ENCODE peak calls at places on chromosomes 4 and X, in six cellular contexts. W is bronchial epithelial cell, X is Karpas-422, E is tibial nerve, S is K562, T is GM23338. A is an unnamed sample. For H3K36me3, the result is how much of the 10 kb centered on the place peaks cover.

GRCh38 chrX:30572678-30573077 is 4.9 kb downstream of the TASL start:
- DNase-seq in X (no peak), T (no peak), S (no peak), W (no peak), E (no peak), A (no peak)

GRCh38 chrX:132614297-132614696 is 125.5 kb upstream of the MBNL3 start:
- DNase-seq in S (no peak), E (no peak), T (peak), W (peak), X (peak), A (peak)

GRCh38 chrX:151738751-151739150 is 4.2 kb downstream of the CNGA2 start:
- DNase-seq in W (no peak), S (no peak), E (no peak), T (no peak), X (no peak), A (no peak)

GRCh38 chrX:104659037-104659744 is 93.2 kb downstream of the IL1RAPL2 start:
- DNase-seq in W (peak), S (no peak), X (no peak), T (no peak), E (no peak), A (no peak)

GRCh38 chr4:10096201-10096975 is 20.2 kb downstream of the WDR1 start:
- DNase-seq in T (no peak), S (peak), E (peak), X (no peak), W (peak), A (no peak)

GRCh38 chr4:7466904-7467303 is 32.2 kb upstream of the PSAPL1 start:
- DNase-seq in W (no peak), S (no peak), T (no peak), X (no peak), E (no peak), A (no peak)

GRCh38 chr4:74671074-74671698 is 123.1 kb downstream of the BTC start:
- DNase-seq in W (peak), S (peak), E (no peak), T (peak), X (peak), A (peak)

GRCh38 chr4:37922323-37922722 is 31.4 kb downstream of the TBC1D1 start:
- DNase-seq in E (no peak), S (no peak), X (no peak), W (no peak), T (no peak), A (no peak)

GRCh38 chr4:9898596-9899345 is 117.3 kb downstream of the DRD5 start:
- DNase-seq in E (no peak), W (peak), S (peak), X (peak), T (peak), A (peak)

GRCh38 chrX:15468036-15468435 is 25.1 kb downstream of the PIR start:
- DNase-seq in X (peak), T (peak), W (peak), E (no peak), S (peak), A (peak)

GRCh38 chr4:6125103-6125651 is 75.2 kb downstream of the JAKMIP1 start:
- DNase-seq in T (no peak), W (no peak), X (no peak), E (no peak), S (no peak), A (peak)

GRCh38 chr4:11106769-11107168 is 321.9 kb downstream of the HS3ST1 start:
- DNase-seq in W (peak), E (no peak), T (no peak), S (no peak), X (no peak), A (no peak)

GRCh38 chr4:184958127-184958806 is 60.0 kb upstream of the HELT start:
- DNase-seq in X (no peak), S (no peak), E (no peak), T (no peak), W (no peak), A (no peak)

GRCh38 chr4:132513491-132513890 is 635.6 kb upstream of the PCDH10 start:
- DNase-seq in X (no peak), S (no peak), E (no peak), T (peak), W (no peak), A (peak)

GRCh38 chr4:86493460-86493859 is 100.7 kb upstream of the PTPN13 start:
- DNase-seq in E (no peak), S (no peak), X (no peak), T (peak), W (peak), A (no peak)

GRCh38 chr4:186981161-186981560 is 257.5 kb upstream of the FAT1 start:
- DNase-seq in E (no peak), X (no peak), W (no peak), S (no peak), T (no peak), A (no peak)

GRCh38 chr4:82293304-82293703 is 80.5 kb downstream of the HNRNPD start:
- DNase-seq in S (no peak), W (no peak), E (no peak), T (no peak), X (peak), A (no peak)

GRCh38 chr4:44326716-44327115 is 121.9 kb downstream of the KCTD8 start:
- DNase-seq in E (no peak), S (no peak), T (no peak), X (no peak), W (no peak), A (no peak)

GRCh38 chrX:22760513-22761057 is 239.2 kb upstream of the DDX53 start:
- DNase-seq in E (no peak), S (no peak), W (no peak), X (no peak), T (peak), A (no peak)

GRCh38 chrX:103248553-103248952 is 6.4 kb downstream of the TCEAL8 start:
- DNase-seq in T (peak), X (peak), S (peak), W (peak), E (no peak), A (no peak)

GRCh38 chr4:14824189-14824588 is 178.1 kb upstream of the CPEB2 start:
- DNase-seq in W (no peak), S (no peak), X (no peak), T (no peak), E (no peak), A (no peak)

GRCh38 chr4:74391890-74392478 is 27.0 kb downstream of the EREG start:
- DNase-seq in E (no peak), X (no peak), W (peak), T (no peak), S (no peak), A (no peak)

GRCh38 chr4:189090174-189090814 is 850.4 kb upstream of the FRG1 start:
- DNase-seq in T (peak), E (no peak), S (no peak), X (no peak), W (peak), A (peak)

GRCh38 chr4:101345596-101346311 is 1.6 kb downstream of the PPP3CA start:
- DNase-seq in W (peak), T (peak), S (peak), E (peak), X (peak), A (peak)

GRCh38 chr4:140099993-140100392 is 54.0 kb downstream of the MAML3 start:
- DNase-seq in T (no peak), X (no peak), S (no peak), W (no peak), E (no peak), A (peak)

GRCh38 chr4:30718021-30718888 is 1.9 kb upstream of the PCDH7 start:
- DNase-seq in X (no peak), S (no peak), W (peak), T (peak), E (no peak), A (peak)

GRCh38 chrX:50877310-50877709 is 33.2 kb upstream of the BMP15 start:
- DNase-seq in W (no peak), X (no peak), S (no peak), T (no peak), E (no peak), A (no peak)

GRCh38 chrX:30220646-30221045 is 5.3 kb downstream of the MAGEB2 start:
- DNase-seq in W (no peak), E (no peak), S (no peak), X (no peak), T (no peak), A (no peak)

GRCh38 chr4:1682860-1683259 is 1.3 kb downstream of the FAM53A start:
- DNase-seq in W (no peak), T (no peak), E (no peak), X (no peak), S (no peak), A (no peak)

GRCh38 chr4:137032242-137032641 is 500.1 kb downstream of the PCDH18 start:
- DNase-seq in T (no peak), X (no peak), W (no peak), E (no peak), S (no peak), A (no peak)

GRCh38 chrX:98203800-98204199 is 1320.1 kb downstream of the RPA4 start:
- DNase-seq in E (no peak), S (no peak), T (no peak), W (peak), X (no peak), A (no peak)

GRCh38 chrX:45517090-45517973 is 316.7 kb upstream of the DIPK2B start:
- DNase-seq in T (peak), X (no peak), E (no peak), W (peak), S (no peak), A (no peak)

GRCh38 chr4:42995343-42995944 is 102.9 kb downstream of the GRXCR1 start:
- DNase-seq in T (peak), S (peak), W (peak), E (no peak), X (peak), A (no peak)

GRCh38 chrX:44017726-44018125 is 44.5 kb upstream of the NDP start:
- DNase-seq in W (no peak), E (no peak), T (no peak), S (no peak), X (no peak), A (no peak)

GRCh38 chrX:44022964-44023363 is 49.8 kb upstream of the NDP start:
- DNase-seq in W (no peak), S (no peak), T (no peak), E (no peak), X (no peak), A (no peak)

GRCh38 chrX:44016906-44017305 is 43.7 kb upstream of the NDP start:
- DNase-seq in X (no peak), W (no peak), S (no peak), E (no peak), T (no peak), A (no peak)

GRCh38 chrX:44019911-44020310 is 46.7 kb upstream of the NDP start:
- DNase-seq in S (no peak), T (no peak), E (no peak), W (no peak), X (no peak), A (no peak)

DNA sequence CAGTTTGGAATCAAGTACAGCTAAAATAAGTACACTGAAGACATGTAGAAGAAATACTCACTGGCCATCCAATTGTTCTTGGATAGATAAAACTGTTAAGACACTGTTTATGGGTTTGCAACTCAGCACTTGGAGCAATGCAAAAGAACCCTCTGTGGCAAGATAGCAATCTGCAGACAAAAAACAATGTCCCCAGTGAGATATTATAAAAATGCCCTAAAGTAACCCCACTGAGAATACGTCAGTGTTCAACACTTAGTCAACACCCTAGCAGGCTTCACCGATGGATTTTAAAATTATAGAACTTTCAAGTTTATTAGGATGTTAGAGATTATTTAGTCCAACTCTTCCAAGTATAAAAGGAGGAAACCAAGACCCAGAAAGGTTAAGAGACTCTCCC is 47.5 kb upstream of the NDP start:
- DNase-seq in W (no peak), X (no peak), S (no peak), E (no peak), T (no peak), A (no peak)
- H3K36me3 ChIP-seq in W (under half), X (under half), S (under half), E (under half), T (under half), A (under half)

DNA sequence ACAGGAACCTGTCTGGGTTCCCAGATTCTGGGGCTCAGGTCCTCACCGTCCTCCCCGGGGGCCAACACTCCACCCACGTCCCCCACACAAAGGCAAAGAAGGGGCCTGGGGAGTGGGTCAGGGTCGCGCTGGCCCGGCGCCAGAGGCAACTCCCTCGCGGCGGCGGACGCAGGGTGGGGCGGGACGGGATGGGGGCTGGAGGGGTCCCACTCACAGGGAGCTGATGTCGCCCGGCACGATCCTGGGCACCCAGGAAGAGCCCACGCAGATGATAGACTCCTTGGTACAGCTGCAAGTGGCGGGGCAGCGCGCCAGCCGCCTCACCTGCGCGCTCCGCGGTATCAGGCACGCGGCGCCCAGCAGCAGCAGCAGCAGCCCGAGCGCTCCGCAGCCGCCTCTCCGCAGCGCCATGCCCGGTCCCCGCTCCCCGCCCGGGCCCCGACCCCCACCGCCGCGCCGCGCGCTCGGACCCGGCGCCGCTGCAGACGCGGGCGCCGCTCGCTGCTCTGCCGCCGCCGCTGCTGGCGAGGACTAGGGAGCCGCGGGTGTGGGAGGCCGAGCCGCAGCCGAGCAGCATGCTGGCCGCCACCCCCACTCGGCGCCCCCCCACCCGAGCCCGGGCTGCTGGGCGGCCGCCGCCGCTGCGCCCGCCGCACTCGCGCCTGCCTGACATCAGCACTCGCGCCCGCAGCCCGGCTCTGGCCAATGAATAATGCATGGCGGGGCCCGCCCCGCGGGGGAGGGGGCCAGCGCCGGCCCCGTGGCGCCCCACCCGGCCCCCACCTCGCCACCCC is at the start of gene LGI2:
- DNase-seq in X (no peak), E (peak), T (peak), W (no peak), S (peak), A (peak)
- H3K4me3 ChIP-seq in X (no peak), E (peak), T (peak), W (peak), S (no peak), A (peak)

DNA sequence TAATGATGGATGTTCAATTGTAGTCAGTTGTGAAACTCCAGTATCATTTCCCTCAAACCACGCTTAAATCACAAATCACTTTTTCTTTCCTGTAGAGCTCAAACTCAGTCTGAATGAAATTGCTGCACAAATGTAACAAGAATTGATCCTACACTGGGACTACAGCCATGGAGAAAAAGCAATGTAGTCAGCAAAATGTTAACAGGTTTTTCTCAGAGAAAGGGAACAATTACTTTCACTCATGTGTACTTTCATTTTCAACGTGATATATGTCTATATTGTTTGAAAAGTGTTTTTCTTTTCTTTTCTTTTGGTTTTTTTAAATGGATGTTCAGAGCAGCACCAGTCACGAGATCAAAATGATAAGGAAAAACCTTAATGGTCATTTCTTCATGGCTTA is 22.7 kb downstream of the SDAD1 start:
- DNase-seq in S (no peak), E (no peak), X (no peak), W (no peak), T (no peak), A (no peak)
- H3K36me3 ChIP-seq in S (half or more), E (under half), X (under half), W (under half), T (half or more), A (half or more)

DNA sequence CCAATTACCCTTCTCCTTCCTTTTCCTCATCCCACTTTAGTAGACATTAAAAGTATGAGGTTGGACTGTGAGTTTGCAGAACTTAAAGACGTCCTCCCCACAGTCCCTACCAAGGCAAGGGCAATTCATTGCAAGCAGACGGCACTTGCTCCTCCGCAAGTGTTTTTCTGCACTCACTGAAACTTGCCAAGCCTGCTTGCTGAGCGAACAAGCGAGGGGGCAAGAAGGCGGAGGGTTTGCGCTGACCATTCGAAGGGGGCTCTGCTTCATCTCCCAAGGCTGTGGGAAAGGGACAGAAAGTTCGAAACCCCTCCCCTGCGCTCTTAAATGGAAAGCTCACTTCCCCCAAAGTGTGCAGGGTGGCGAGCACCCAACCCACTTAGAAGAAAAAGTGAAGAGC is 1.5 kb downstream of the MID1 start:
- DNase-seq in W (no peak), X (no peak), S (no peak), E (no peak), T (peak), A (no peak)
- H3K4me3 ChIP-seq in W (peak), X (no peak), S (no peak), E (peak), T (peak), A (peak)

DNA sequence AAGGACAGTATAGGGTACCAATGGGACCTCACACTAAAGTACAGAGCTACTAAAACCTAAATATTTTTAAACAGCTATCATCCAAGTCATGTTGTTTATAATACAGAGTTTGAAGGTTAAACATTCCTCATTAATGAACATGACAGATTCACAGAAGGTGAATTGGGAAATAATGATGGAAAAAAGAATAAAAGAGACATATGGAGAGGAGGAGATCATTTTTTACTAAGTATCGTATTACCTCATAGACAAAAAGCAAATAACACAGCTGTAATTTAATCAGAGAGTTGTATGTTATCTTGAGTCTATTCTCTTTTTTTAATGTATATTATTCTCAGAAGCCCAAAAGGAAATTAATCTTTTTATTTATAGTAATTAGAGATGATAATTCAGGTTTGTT is 7.9 kb downstream of the PLK4 start:
- DNase-seq in S (no peak), E (no peak), W (no peak), T (no peak), X (no peak), A (no peak)
- H3K36me3 ChIP-seq in S (half or more), E (under half), W (under half), T (half or more), X (half or more), A (half or more)

GRCh38 chr4:102819588-102820365 is 7.6 kb downstream of the UBE2D3 start:
- DNase-seq in W (no peak), S (no peak), E (no peak), X (no peak), T (no peak), A (no peak)
- H3K4me3 ChIP-seq in W (no peak), S (no peak), E (no peak), X (no peak), T (peak), A (peak)

GRCh38 chr4:138935-139334 is 14.6 kb downstream of the ZNF718 start:
- DNase-seq in E (no peak), S (no peak), W (no peak), T (no peak), X (no peak), A (no peak)
- H3K36me3 ChIP-seq in E (under half), S (under half), W (under half), T (under half), X (half or more), A (half or more)

GRCh38 chr4:156950090-156950489 is 21.5 kb downstream of the PDGFC start:
- DNase-seq in T (no peak), W (no peak), E (no peak), X (no peak), S (no peak), A (no peak)

GRCh38 chr4:156948133-156948532 is 23.5 kb downstream of the PDGFC start:
- DNase-seq in E (no peak), X (no peak), T (no peak), S (no peak), W (no peak), A (no peak)

GRCh38 chr4:156950950-156951349 is 20.6 kb downstream of the PDGFC start:
- DNase-seq in W (no peak), X (no peak), T (no peak), E (no peak), S (no peak), A (no peak)

GRCh38 chr4:156948738-156949137 is 22.9 kb downstream of the PDGFC start:
- DNase-seq in T (no peak), S (no peak), X (no peak), E (no peak), W (no peak), A (no peak)

GRCh38 chr4:156949373-156949814 is 22.2 kb downstream of the PDGFC start:
- DNase-seq in X (no peak), S (no peak), W (peak), E (no peak), T (no peak), A (no peak)
- H3K4me3 ChIP-seq in X (no peak), S (no peak), W (no peak), E (no peak), T (no peak), A (no peak)